ENCODE peak calls at places on chromosomes 6 and 20, in eight cellular contexts. T is upper lobe of right lung; Y is pancreas; U is CD8-positive, alpha-beta T cell; B is heart left ventricle; X is activated T-helper 17 cell treated with anti-CD3 and anti-CD28 coated beads, Interleukin-2, amount 50 U/mL, for 72 hours; M is Panc1; Z is A549. H is an unnamed sample.

GRCh38 chr6:14665827-14666724 is 548.5 kb downstream of the CD83 start:
- ATAC-seq in T (peak; percentile 86), Y (no peak), U (no peak), B (peak; percentile 50), X (peak; percentile 88), M (no peak), Z (peak; percentile 56), H (no peak)

GRCh38 chr20:62156592-62157386 is 13.2 kb downstream of the SS18L1 start:
- ATAC-seq in T (peak; percentile 89), Y (peak; percentile 90), U (peak; percentile 96), B (peak; percentile 88), X (peak; percentile 54), M (peak; percentile 82), Z (peak; percentile 96), H (peak; percentile 88)

GRCh38 chr6:108565893-108566292 is 5.2 kb downstream of the FOXO3 start:
- ATAC-seq in T (peak; percentile 56), Y (peak; percentile 13), U (no peak), B (peak; percentile 47), X (no peak), M (no peak), Z (no peak), H (peak; percentile 2)

GRCh38 chr20:53763707-53764415 is 170.2 kb upstream of the ZNF217 start:
- ATAC-seq in T (peak; percentile 43), Y (peak; percentile 94), U (no peak), B (no peak), X (no peak), M (peak; percentile 74), Z (peak; percentile 88), H (no peak)

GRCh38 chr6:34052918-34053608 is 92.8 kb downstream of the GRM4 start:
- ATAC-seq in T (no peak), Y (no peak), U (no peak), B (no peak), X (no peak), M (no peak), Z (no peak), H (no peak)

GRCh38 chr6:56311086-56311485 is 63.7 kb upstream of the COL21A1 start:
- ATAC-seq in T (peak; percentile 60), Y (no peak), U (no peak), B (peak; percentile 48), X (no peak), M (no peak), Z (no peak), H (no peak)

GRCh38 chr20:7728373-7728772 is 211.9 kb downstream of the HAO1 start:
- ATAC-seq in T (no peak), Y (no peak), U (no peak), B (no peak), X (no peak), M (no peak), Z (no peak), H (no peak)

GRCh38 chr6:90028080-90028778 is 134.0 kb downstream of the GJA10 start:
- ATAC-seq in T (no peak), Y (no peak), U (peak; percentile 23), B (no peak), X (peak; percentile 36), M (no peak), Z (no peak), H (peak; percentile 11)

GRCh38 chr20:38173237-38174156 is 8.4 kb upstream of the TGM2 start:
- ATAC-seq in T (peak; percentile 41), Y (peak; percentile 65), U (no peak), B (peak; percentile 48), X (no peak), M (peak; percentile 86), Z (peak; percentile 93), H (peak; percentile 88)

GRCh38 chr6:120378582-120379220 is 955.6 kb downstream of the TBC1D32 start:
- ATAC-seq in T (peak; percentile 51), Y (peak; percentile 80), U (no peak), B (no peak), X (peak; percentile 31), M (peak; percentile 60), Z (peak; percentile 64), H (peak; percentile 89)

H was measured in SK-N-SH treated with all-trans-retinoic acid at 6 μM for 48 hours.